ENCODE peak calls at places on chromosomes 11 and 22, in four cellular contexts. Z is stimulated activated CD4-positive, alpha-beta T cell treated with anti-CD3 and anti-CD28 coated beads, Interleukin-2, amount 100 ng/mL, for 48 hours; G is EL; I is AG09319. X is an unnamed sample.

GRCh38 chr11:10902301-10902700 is 44.4 kb upstream of the ZBED5 start:
- DNase-seq in G (no peak), Z (no peak), I (no peak), X (no peak)

GRCh38 chr11:111539426-111540113 is 950 bp upstream of the LAYN start:
- DNase-seq in Z (no peak), I (no peak), G (no peak), X (no peak)

GRCh38 chr11:94473177-94473799 is 20.4 kb downstream of the MRE11 start:
- DNase-seq in Z (no peak), I (no peak), G (no peak), X (no peak)

GRCh38 chr11:109695696-109696095 is 273.7 kb downstream of the C11orf87 start:
- DNase-seq in Z (no peak), G (peak; percentile 39), I (no peak), X (peak; percentile 72)

GRCh38 chr11:34199525-34199924 is 94.1 kb downstream of the NAT10 start:
- DNase-seq in Z (no peak), G (no peak), I (no peak), X (no peak)

GRCh38 chr22:41968601-41969000 is 642 bp upstream of the SEPTIN3 start:
- DNase-seq in G (no peak), I (no peak), Z (no peak), X (no peak)

GRCh38 chr11:42329930-42330555 is 870.6 kb upstream of the LRRC4C start:
- DNase-seq in G (no peak), I (no peak), Z (no peak), X (peak; percentile 84)

GRCh38 chr11:19426022-19426718 is 185.4 kb upstream of the E2F8 start:
- DNase-seq in I (no peak), G (no peak), Z (no peak), X (no peak)

GRCh38 chr11:597166-597725 is 18.5 kb downstream of the IRF7 start:
- DNase-seq in I (no peak), Z (no peak), G (no peak), X (no peak)

GRCh38 chr11:123560001-123560400 is 94.4 kb downstream of the SCN3B start:
- DNase-seq in I (peak; percentile 76), Z (peak; percentile 15), G (peak; percentile 67), X (no peak)

GRCh38 chr11:70127653-70128434 is 49.7 kb downstream of the ANO1 start:
- DNase-seq in I (no peak), G (peak; percentile 21), Z (no peak), X (no peak)

GRCh38 chr11:63023851-63024648 is 8.4 kb upstream of the SLC22A8 start:
- DNase-seq in G (peak; percentile 72), I (peak; percentile 30), Z (peak; percentile 92), X (peak; percentile 52)

GRCh38 chr11:44726278-44727113 is at the start of gene TSPAN18:
- DNase-seq in Z (no peak), I (no peak), G (no peak), X (no peak)

GRCh38 chr22:48722661-48723060 is 1105.0 kb downstream of the BRD1 start:
- DNase-seq in G (no peak), I (no peak), Z (no peak), X (no peak)